ENCODE peak calls at places on chromosomes 16 and 17, in eight cellular contexts. One of them, this sample, is unnamed.

GRCh38 chr16:29256501-29256981 is 150.0 kb downstream of the NPIPB11 start:
- DNase-seq in effector memory CD4-positive, alpha-beta T cell: no peak
- DNase-seq in CD8-positive, alpha-beta T cell: no peak
- DNase-seq in lung: no peak
- DNase-seq in naive thymus-derived CD4-positive, alpha-beta T cell: no peak
- DNase-seq in heart left ventricle: no peak
- DNase-seq in GM23248: peak; percentile 8
- DNase-seq in SJSA1: no peak
- DNase-seq in this sample: no peak

GRCh38 chr17:59292174-59292523 is 39.3 kb upstream of the YPEL2 start:
- DNase-seq in heart left ventricle: no peak
- DNase-seq in lung: no peak
- DNase-seq in CD8-positive, alpha-beta T cell: no peak
- DNase-seq in GM23248: no peak
- DNase-seq in SJSA1: no peak
- DNase-seq in naive thymus-derived CD4-positive, alpha-beta T cell: no peak
- DNase-seq in effector memory CD4-positive, alpha-beta T cell: no peak
- DNase-seq in this sample: no peak

GRCh38 chr16:71367243-71367976 is 8.9 kb downstream of the CALB2 start:
- DNase-seq in naive thymus-derived CD4-positive, alpha-beta T cell: no peak
- DNase-seq in effector memory CD4-positive, alpha-beta T cell: no peak
- DNase-seq in GM23248: peak; percentile 70
- DNase-seq in heart left ventricle: no peak
- DNase-seq in lung: no peak
- DNase-seq in SJSA1: peak; percentile 25
- DNase-seq in CD8-positive, alpha-beta T cell: no peak
- DNase-seq in this sample: no peak

GRCh38 chr17:35750526-35751395 is 2.3 kb downstream of the GAS2L2 start:
- DNase-seq in CD8-positive, alpha-beta T cell: no peak
- DNase-seq in lung: no peak
- DNase-seq in effector memory CD4-positive, alpha-beta T cell: no peak
- DNase-seq in GM23248: no peak
- DNase-seq in naive thymus-derived CD4-positive, alpha-beta T cell: no peak
- DNase-seq in SJSA1: no peak
- DNase-seq in heart left ventricle: no peak
- DNase-seq in this sample: no peak

GRCh38 chr17:29640981-29641642 is 18.4 kb upstream of the CORO6 start:
- DNase-seq in SJSA1: no peak
- DNase-seq in effector memory CD4-positive, alpha-beta T cell: no peak
- DNase-seq in naive thymus-derived CD4-positive, alpha-beta T cell: no peak
- DNase-seq in CD8-positive, alpha-beta T cell: no peak
- DNase-seq in lung: no peak
- DNase-seq in heart left ventricle: no peak
- DNase-seq in GM23248: no peak
- DNase-seq in this sample: no peak

GRCh38 chr17:78523939-78524655 is 53.1 kb downstream of the DNAH17 start:
- DNase-seq in CD8-positive, alpha-beta T cell: no peak
- DNase-seq in GM23248: no peak
- DNase-seq in SJSA1: no peak
- DNase-seq in effector memory CD4-positive, alpha-beta T cell: no peak
- DNase-seq in naive thymus-derived CD4-positive, alpha-beta T cell: no peak
- DNase-seq in lung: no peak
- DNase-seq in heart left ventricle: no peak
- DNase-seq in this sample: no peak

GRCh38 chr17:29059281-29059680 is 16.3 kb downstream of the PIPOX start:
- DNase-seq in SJSA1: no peak
- DNase-seq in naive thymus-derived CD4-positive, alpha-beta T cell: no peak
- DNase-seq in CD8-positive, alpha-beta T cell: no peak
- DNase-seq in effector memory CD4-positive, alpha-beta T cell: no peak
- DNase-seq in GM23248: peak; percentile 79
- DNase-seq in heart left ventricle: no peak
- DNase-seq in lung: no peak
- DNase-seq in this sample: no peak

GRCh38 chr16:66382171-66382965 is 15.9 kb downstream of the CDH5 start:
- DNase-seq in lung: no peak
- DNase-seq in CD8-positive, alpha-beta T cell: no peak
- DNase-seq in naive thymus-derived CD4-positive, alpha-beta T cell: no peak
- DNase-seq in GM23248: peak; percentile 40
- DNase-seq in effector memory CD4-positive, alpha-beta T cell: no peak
- DNase-seq in heart left ventricle: peak; percentile 50
- DNase-seq in SJSA1: peak; percentile 80
- DNase-seq in this sample: no peak

GRCh38 chr17:66025551-66025950 is 166.4 kb downstream of the CEP112 start:
- DNase-seq in effector memory CD4-positive, alpha-beta T cell: no peak
- DNase-seq in naive thymus-derived CD4-positive, alpha-beta T cell: no peak
- DNase-seq in CD8-positive, alpha-beta T cell: no peak
- DNase-seq in heart left ventricle: no peak
- DNase-seq in SJSA1: no peak
- DNase-seq in GM23248: no peak
- DNase-seq in lung: no peak
- DNase-seq in this sample: no peak

DNA sequence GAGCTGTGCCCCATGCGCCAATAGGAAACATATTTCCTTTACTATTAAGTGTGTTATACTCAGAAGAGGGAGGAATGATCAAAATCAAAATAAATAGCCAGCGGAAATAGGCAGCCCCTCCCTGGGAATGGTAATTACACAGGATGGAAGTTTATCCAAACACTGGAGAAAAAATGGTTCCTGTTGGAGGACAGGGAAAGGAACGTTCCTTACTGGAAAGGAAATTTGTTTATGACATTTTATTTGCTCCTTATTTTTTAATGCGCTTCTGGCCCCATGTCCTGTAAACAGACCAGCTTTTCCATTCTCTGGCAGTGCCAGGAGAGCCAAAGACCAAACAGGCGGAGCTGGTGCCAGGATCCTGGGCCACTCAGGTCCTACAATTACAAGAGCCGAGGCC is 273.7 kb downstream of the SOX9 start:
- DNase-seq in GM23248: no peak
- DNase-seq in CD8-positive, alpha-beta T cell: no peak
- DNase-seq in lung: no peak
- DNase-seq in naive thymus-derived CD4-positive, alpha-beta T cell: no peak
- DNase-seq in heart left ventricle: no peak
- DNase-seq in effector memory CD4-positive, alpha-beta T cell: no peak
- DNase-seq in SJSA1: peak; percentile 81
- DNase-seq in this sample: no peak
- H3K4me1 ChIP-seq in GM23248: peaks cover 50% of the 10 kb centered on the region
- H3K4me1 ChIP-seq in CD8-positive, alpha-beta T cell: no peaks in the 10 kb centered on the region
- H3K4me1 ChIP-seq in lung: peaks cover 3% of the 10 kb centered on the region
- H3K4me1 ChIP-seq in naive thymus-derived CD4-positive, alpha-beta T cell: no peaks in the 10 kb centered on the region
- H3K4me1 ChIP-seq in heart left ventricle: no peaks in the 10 kb centered on the region
- H3K4me1 ChIP-seq in effector memory CD4-positive, alpha-beta T cell: no peaks in the 10 kb centered on the region
- H3K4me1 ChIP-seq in SJSA1: peaks cover 87% of the 10 kb centered on the region
- H3K4me1 ChIP-seq in this sample: no peaks in the 10 kb centered on the region

GRCh38 chr17:32780721-32781120 is 96.2 kb downstream of the MYO1D start:
- DNase-seq in CD8-positive, alpha-beta T cell: no peak
- DNase-seq in SJSA1: no peak
- DNase-seq in heart left ventricle: no peak
- DNase-seq in lung: no peak
- DNase-seq in naive thymus-derived CD4-positive, alpha-beta T cell: no peak
- DNase-seq in GM23248: no peak
- DNase-seq in effector memory CD4-positive, alpha-beta T cell: no peak
- DNase-seq in this sample: no peak
- H3K36me3 ChIP-seq in CD8-positive, alpha-beta T cell: no peaks in the 10 kb centered on the region
- H3K36me3 ChIP-seq in SJSA1: no peaks in the 10 kb centered on the region
- H3K36me3 ChIP-seq in heart left ventricle: peaks cover 16% of the 10 kb centered on the region
- H3K36me3 ChIP-seq in lung: no peaks in the 10 kb centered on the region
- H3K36me3 ChIP-seq in naive thymus-derived CD4-positive, alpha-beta T cell: no peaks in the 10 kb centered on the region
- H3K36me3 ChIP-seq in GM23248: peaks cover 4% of the 10 kb centered on the region
- H3K36me3 ChIP-seq in effector memory CD4-positive, alpha-beta T cell: no peaks in the 10 kb centered on the region
- H3K36me3 ChIP-seq in this sample: no peaks in the 10 kb centered on the region

DNA sequence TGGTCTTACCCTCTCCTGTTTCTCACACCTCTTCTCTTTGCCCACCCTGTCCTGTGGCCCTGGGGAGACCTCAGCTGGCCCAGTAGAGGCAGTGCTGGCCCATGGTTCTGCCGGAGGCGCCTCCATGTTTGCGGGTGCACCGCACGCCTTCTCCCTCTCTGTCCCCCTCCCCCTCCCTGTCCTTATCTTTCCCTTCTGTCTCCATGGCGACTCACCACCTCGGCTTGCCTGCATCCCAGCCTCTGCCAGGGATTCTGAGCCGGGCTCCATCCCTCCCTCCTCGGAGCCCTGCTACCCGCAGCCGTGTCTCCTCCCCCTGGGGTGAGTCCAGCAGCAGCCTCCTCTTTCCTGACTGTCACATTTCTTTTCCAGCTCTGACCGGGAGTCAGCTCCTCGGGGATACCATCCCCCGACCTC is at the start of gene RNF112:
- DNase-seq in CD8-positive, alpha-beta T cell: no peak
- DNase-seq in SJSA1: no peak
- DNase-seq in heart left ventricle: no peak
- DNase-seq in GM23248: peak; percentile 82
- DNase-seq in lung: no peak
- DNase-seq in naive thymus-derived CD4-positive, alpha-beta T cell: no peak
- DNase-seq in effector memory CD4-positive, alpha-beta T cell: no peak
- DNase-seq in this sample: no peak
- H3K27ac ChIP-seq in CD8-positive, alpha-beta T cell: no peak within 1 kb of the TSS
- H3K27ac ChIP-seq in SJSA1: no peak within 1 kb of the TSS
- H3K27ac ChIP-seq in heart left ventricle: no peak within 1 kb of the TSS
- H3K27ac ChIP-seq in GM23248: peak within 1 kb of the TSS; percentile 61
- H3K27ac ChIP-seq in lung: no peak within 1 kb of the TSS
- H3K27ac ChIP-seq in naive thymus-derived CD4-positive, alpha-beta T cell: no peak within 1 kb of the TSS
- H3K27ac ChIP-seq in effector memory CD4-positive, alpha-beta T cell: no peak within 1 kb of the TSS
- H3K27ac ChIP-seq in this sample: no peak within 1 kb of the TSS

GRCh38 chr17:82285141-82285540 is 11.6 kb upstream of the CSNK1D start:
- DNase-seq in effector memory CD4-positive, alpha-beta T cell: no peak
- DNase-seq in SJSA1: no peak
- DNase-seq in naive thymus-derived CD4-positive, alpha-beta T cell: no peak
- DNase-seq in heart left ventricle: no peak
- DNase-seq in GM23248: no peak
- DNase-seq in CD8-positive, alpha-beta T cell: no peak
- DNase-seq in lung: no peak
- DNase-seq in this sample: no peak
- H3K4me1 ChIP-seq in effector memory CD4-positive, alpha-beta T cell: peaks cover 5% of the 10 kb centered on the region
- H3K4me1 ChIP-seq in SJSA1: peaks cover 65% of the 10 kb centered on the region
- H3K4me1 ChIP-seq in naive thymus-derived CD4-positive, alpha-beta T cell: peaks cover 10% of the 10 kb centered on the region
- H3K4me1 ChIP-seq in heart left ventricle: peaks cover 5% of the 10 kb centered on the region
- H3K4me1 ChIP-seq in GM23248: peaks cover 17% of the 10 kb centered on the region
- H3K4me1 ChIP-seq in CD8-positive, alpha-beta T cell: peaks cover 8% of the 10 kb centered on the region
- H3K4me1 ChIP-seq in lung: peaks cover 24% of the 10 kb centered on the region
- H3K4me1 ChIP-seq in this sample: peaks cover 34% of the 10 kb centered on the region

GRCh38 chr16:369275-369865 is 968 bp downstream of the MRPL28 start:
- DNase-seq in naive thymus-derived CD4-positive, alpha-beta T cell: no peak
- DNase-seq in heart left ventricle: no peak
- DNase-seq in effector memory CD4-positive, alpha-beta T cell: no peak
- DNase-seq in lung: no peak
- DNase-seq in CD8-positive, alpha-beta T cell: no peak
- DNase-seq in GM23248: no peak
- DNase-seq in SJSA1: no peak
- DNase-seq in this sample: peak; percentile 41
- H3K36me3 ChIP-seq in naive thymus-derived CD4-positive, alpha-beta T cell: no peaks in the 10 kb centered on the region
- H3K36me3 ChIP-seq in heart left ventricle: peaks cover 59% of the 10 kb centered on the region
- H3K36me3 ChIP-seq in effector memory CD4-positive, alpha-beta T cell: peaks cover 44% of the 10 kb centered on the region
- H3K36me3 ChIP-seq in lung: peaks cover 9% of the 10 kb centered on the region
- H3K36me3 ChIP-seq in CD8-positive, alpha-beta T cell: peaks cover 4% of the 10 kb centered on the region
- H3K36me3 ChIP-seq in GM23248: no peaks in the 10 kb centered on the region
- H3K36me3 ChIP-seq in SJSA1: peaks cover 62% of the 10 kb centered on the region
- H3K36me3 ChIP-seq in this sample: peaks cover 8% of the 10 kb centered on the region

DNA sequence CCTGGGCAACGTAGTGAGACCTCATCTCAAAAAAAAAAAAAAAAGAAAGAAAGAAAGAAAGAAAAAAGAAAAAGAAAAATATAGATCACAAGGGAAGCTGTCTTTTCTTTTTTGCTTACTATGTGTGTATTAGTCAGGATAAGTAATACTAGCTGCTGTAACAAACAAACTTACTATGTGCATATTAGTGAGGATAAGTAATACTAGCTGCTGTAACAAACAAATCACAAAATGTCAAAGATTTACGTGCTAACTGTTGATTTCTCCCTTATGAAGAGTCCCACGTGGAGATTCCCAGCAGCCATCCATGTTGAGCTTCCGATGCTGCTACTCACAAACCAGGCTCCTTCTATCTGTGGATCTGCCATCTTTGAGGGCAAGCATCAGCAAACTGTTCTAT is 31.7 kb upstream of the KDM8 start:
- DNase-seq in heart left ventricle: no peak
- DNase-seq in SJSA1: no peak
- DNase-seq in naive thymus-derived CD4-positive, alpha-beta T cell: no peak
- DNase-seq in CD8-positive, alpha-beta T cell: no peak
- DNase-seq in lung: no peak
- DNase-seq in effector memory CD4-positive, alpha-beta T cell: no peak
- DNase-seq in GM23248: no peak
- DNase-seq in this sample: no peak
- H3K27ac ChIP-seq in heart left ventricle: no peak overlapping the region
- H3K27ac ChIP-seq in SJSA1: no peak overlapping the region
- H3K27ac ChIP-seq in naive thymus-derived CD4-positive, alpha-beta T cell: no peak overlapping the region
- H3K27ac ChIP-seq in CD8-positive, alpha-beta T cell: no peak overlapping the region
- H3K27ac ChIP-seq in lung: no peak overlapping the region
- H3K27ac ChIP-seq in effector memory CD4-positive, alpha-beta T cell: no peak overlapping the region
- H3K27ac ChIP-seq in GM23248: no peak overlapping the region
- H3K27ac ChIP-seq in this sample: no peak overlapping the region